ENCODE peak calls at places on chromosomes 2 and 18, in four cellular contexts. Z, M, L and D are unnamed samples.

GRCh38 chr18:59220164-59220783 is 316 bp downstream of the GRP start:
- DNase-seq in L (no peak), M (no peak), Z (peak), D (no peak)

GRCh38 chr2:47064076-47064475 is 91.0 kb downstream of the STPG4 start:
- DNase-seq in M (no peak), L (no peak), Z (no peak), D (no peak)

GRCh38 chr2:146890491-146890890 is 954.3 kb upstream of the ACVR2A start:
- DNase-seq in Z (no peak), M (no peak), L (no peak), D (no peak)

GRCh38 chr2:9631976-9632700 is 1.3 kb upstream of the YWHAQ start:
- DNase-seq in Z (no peak), M (no peak), L (no peak), D (no peak)

GRCh38 chr18:54411781-54412180 is 54.1 kb downstream of the C18orf54 start:
- DNase-seq in L (no peak), Z (no peak), M (no peak), D (no peak)

GRCh38 chr18:55152801-55153200 is 193.5 kb upstream of the CCDC68 start:
- DNase-seq in M (no peak), Z (no peak), L (no peak), D (no peak)

GRCh38 chr18:45014047-45014501 is 333.4 kb downstream of the SETBP1 start:
- DNase-seq in Z (peak), M (no peak), L (no peak), D (peak)

GRCh38 chr18:46283268-46283667 is 179.1 kb downstream of the HAUS1 start:
- DNase-seq in M (peak), L (no peak), Z (no peak), D (no peak)

GRCh38 chr2:96549967-96550786 is 13.6 kb downstream of the ARID5A start:
- DNase-seq in Z (peak), L (peak), M (peak), D (peak)

GRCh38 chr2:25410370-25410769 is 68.6 kb upstream of the DNMT3A start:
- DNase-seq in Z (no peak), L (no peak), M (no peak), D (no peak)

GRCh38 chr2:193907561-193907960 is 1712.8 kb upstream of the TMEFF2 start:
- DNase-seq in Z (no peak), M (no peak), L (no peak), D (no peak)

GRCh38 chr2:197113221-197113831 is 186.8 kb upstream of the PGAP1 start:
- DNase-seq in Z (no peak), M (peak), L (peak), D (peak)

GRCh38 chr18:22604390-22604985 is 186.8 kb upstream of the CTAGE1 start:
- DNase-seq in L (no peak), M (no peak), Z (no peak), D (no peak)

GRCh38 chr2:197495433-197496134 is 4.1 kb downstream of the HSPD1 start:
- DNase-seq in L (no peak), Z (no peak), M (no peak), D (no peak)

GRCh38 chr2:136116111-136116812 is 1.7 kb downstream of the CXCR4 start:
- DNase-seq in L (no peak), Z (peak), M (peak), D (peak)

GRCh38 chr18:58057291-58057965 is 13.4 kb downstream of the NEDD4L start:
- DNase-seq in M (no peak), L (no peak), Z (no peak), D (no peak)

GRCh38 chr2:64857581-64858471 is 131.4 kb upstream of the SLC1A4 start:
- DNase-seq in L (no peak), Z (no peak), M (no peak), D (no peak)

GRCh38 chr2:26696352-26696816 is 3.9 kb downstream of the KCNK3 start:
- DNase-seq in M (no peak), L (no peak), Z (no peak), D (peak)

GRCh38 chr2:35614640-35615039 is 740.9 kb upstream of the CRIM1 start:
- DNase-seq in Z (no peak), M (no peak), L (no peak), D (no peak)

GRCh38 chr2:97751752-97752151 is 38.4 kb downstream of the ZAP70 start:
- DNase-seq in Z (no peak), M (no peak), L (no peak), D (no peak)

GRCh38 chr2:121202541-121203310 is 82.3 kb downstream of the TFCP2L1 start:
- DNase-seq in Z (no peak), M (no peak), L (no peak), D (no peak)

GRCh38 chr2:54909006-54909405 is 141.2 kb downstream of the RTN4 start:
- DNase-seq in Z (no peak), L (no peak), M (no peak), D (no peak)

GRCh38 chr2:233414777-233415570 is 60.7 kb downstream of the DGKD start:
- DNase-seq in L (no peak), M (no peak), Z (no peak), D (no peak)

GRCh38 chr2:11985817-11986566 is 239.6 kb downstream of the LPIN1 start:
- DNase-seq in M (no peak), L (no peak), Z (no peak), D (no peak)

GRCh38 chr18:56568986-56569385 is 69.4 kb downstream of the TXNL1 start:
- DNase-seq in Z (no peak), M (no peak), L (no peak), D (no peak)

GRCh38 chr2:104868081-104868806 is 14.3 kb downstream of the POU3F3 start:
- DNase-seq in L (no peak), Z (no peak), M (no peak), D (no peak)

GRCh38 chr2:94759211-94759610 is 112.0 kb upstream of the TEKT4 start:
- DNase-seq in M (peak), L (peak), Z (no peak), D (peak)

GRCh38 chr2:105411720-105412407 is 13.0 kb upstream of the FHL2 start:
- DNase-seq in M (no peak), L (no peak), Z (no peak), D (peak)

GRCh38 chr2:20106746-20107145 is 55.3 kb upstream of the LAPTM4A start:
- DNase-seq in Z (peak), M (no peak), L (no peak), D (no peak)

GRCh38 chr2:62205554-62205953 is 9.6 kb downstream of the B3GNT2 start:
- DNase-seq in M (no peak), L (no peak), Z (no peak), D (no peak)

GRCh38 chr2:130834091-130834922 is 2.4 kb upstream of the ARHGEF4 start:
- DNase-seq in L (peak), Z (no peak), M (no peak), D (no peak)

GRCh38 chr18:49274188-49274714 is 186.2 kb downstream of the DYM start:
- DNase-seq in L (no peak), Z (no peak), M (peak), D (no peak)

GRCh38 chr2:207107551-207107950 is 58.2 kb downstream of the KLF7 start:
- DNase-seq in Z (no peak), M (no peak), L (no peak), D (no peak)

GRCh38 chr2:200702646-200703118 is 109.0 kb upstream of the BZW1 start:
- DNase-seq in M (no peak), L (peak), Z (no peak), D (no peak)

GRCh38 chr2:194095359-194095758 is 1561.7 kb upstream of the SLC39A10 start:
- DNase-seq in L (no peak), Z (no peak), M (no peak), D (no peak)

GRCh38 chr18:8661754-8662573 is 43.4 kb upstream of the MTCL1 start:
- DNase-seq in Z (peak), L (no peak), M (peak), D (no peak)
- TF ChIP-seq NR3C1 in Z (no peak), L (no peak), M (no peak), D (no peak)

GRCh38 chr2:86616502-86616901 is 7.2 kb downstream of the RNF103 start:
- DNase-seq in Z (no peak), L (no peak), M (no peak), D (no peak)

GRCh38 chr2:86621290-86621943 is 2.2 kb downstream of the RNF103 start:
- DNase-seq in M (peak), Z (no peak), L (no peak), D (no peak)

GRCh38 chr2:86615596-86615995 is 8.1 kb downstream of the RNF103 start:
- DNase-seq in L (no peak), M (no peak), Z (no peak), D (no peak)

GRCh38 chr2:86617153-86617552 is 6.5 kb downstream of the RNF103 start:
- DNase-seq in L (no peak), M (no peak), Z (no peak), D (no peak)

GRCh38 chr2:86617738-86618137 is 5.9 kb downstream of the RNF103 start:
- DNase-seq in Z (no peak), M (no peak), L (no peak), D (no peak)
- TF ChIP-seq NR3C1 in Z (no peak), M (no peak), L (no peak), D (no peak)

GRCh38 chr2:179440642-179441251 is 176.1 kb upstream of the SESTD1 start:
- DNase-seq in Z (no peak), L (peak), M (peak), D (peak)
- TF ChIP-seq NR3C1 in Z (no peak), L (no peak), M (no peak), D (no peak)

GRCh38 chr2:10910625-10911024 is 1.1 kb upstream of the KCNF1 start:
- DNase-seq in L (no peak), M (no peak), Z (no peak), D (no peak)

GRCh38 chr2:10912076-10912731 is 470 bp downstream of the KCNF1 start:
- DNase-seq in L (no peak), Z (no peak), M (no peak), D (no peak)

GRCh38 chr2:10909996-10910341 is 1.8 kb upstream of the KCNF1 start:
- DNase-seq in Z (no peak), L (no peak), M (no peak), D (no peak)

GRCh38 chr2:10912796-10913445 is 1.2 kb downstream of the KCNF1 start:
- DNase-seq in Z (no peak), M (no peak), L (no peak), D (no peak)

GRCh38 chr2:10911291-10912075 is at the start of gene KCNF1:
- DNase-seq in L (peak), M (no peak), Z (peak), D (peak)
- TF ChIP-seq NR3C1 in L (no peak), M (no peak), Z (peak), D (no peak)

DNA sequence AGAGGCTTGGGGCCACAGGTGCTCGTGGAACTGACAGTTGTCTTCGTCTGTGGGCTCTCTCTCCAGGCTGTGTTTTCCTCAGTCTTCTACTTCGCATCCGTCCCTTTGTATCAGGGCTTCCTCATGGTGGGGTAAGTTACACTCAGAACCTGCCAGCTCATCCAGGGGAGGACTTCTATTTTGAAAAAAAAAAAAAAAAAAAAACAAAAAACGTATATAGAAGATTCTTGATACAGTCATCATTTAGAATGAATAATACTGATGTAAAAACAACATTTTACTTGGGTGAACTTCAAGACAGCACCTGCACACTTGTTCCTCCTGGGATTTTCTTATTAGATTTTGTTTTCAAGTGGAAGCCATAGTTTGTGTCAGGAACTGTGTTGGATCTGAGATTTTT is 47.7 kb upstream of the NFATC1 start:
- DNase-seq in Z (no peak), M (no peak), L (no peak), D (no peak)
- TF ChIP-seq NR3C1 in Z (no peak), M (no peak), L (no peak), D (no peak)

GRCh38 chr18:13558132-13558531 is 168.2 kb downstream of the FAM210A start:
- DNase-seq in M (peak), Z (peak), L (peak), D (peak)
- TF ChIP-seq NR3C1 in M (no peak), Z (no peak), L (no peak), D (no peak)